ENCODE peak calls at places on chromosome 12, in ten cellular contexts. One of them, this sample, is unnamed.

GRCh38 chr12:116977465-116978380 is 67.0 kb downstream of the FBXW8 start:
- DNase-seq in AML-193: no peak
- DNase-seq in SK-N-MC: no peak
- DNase-seq in left lung: no peak
- DNase-seq in lower leg skin: no peak
- DNase-seq in activated T-cell treated with anti-CD3 and anti-CD28 coated beads for 4 hours: no peak
- DNase-seq in IMR-90: no peak
- DNase-seq in neural progenitor cell: no peak
- DNase-seq in activated T-helper 1 cell treated with Interleukin-2 at 50 U/mL for 16 hours: no peak
- DNase-seq in activated naive CD4-positive, alpha-beta T cell: no peak
- DNase-seq in this sample: no peak

GRCh38 chr12:116121453-116121871 is 156.0 kb downstream of the MED13L start:
- DNase-seq in AML-193: no peak
- DNase-seq in SK-N-MC: no peak
- DNase-seq in left lung: no peak
- DNase-seq in lower leg skin: no peak
- DNase-seq in activated T-cell treated with anti-CD3 and anti-CD28 coated beads for 4 hours: no peak
- DNase-seq in IMR-90: peak; percentile 60
- DNase-seq in neural progenitor cell: no peak
- DNase-seq in activated T-helper 1 cell treated with Interleukin-2 at 50 U/mL for 16 hours: no peak
- DNase-seq in activated naive CD4-positive, alpha-beta T cell: no peak
- DNase-seq in this sample: no peak

GRCh38 chr12:75889214-75889613 is 142.4 kb downstream of the PHLDA1 start:
- DNase-seq in AML-193: no peak
- DNase-seq in SK-N-MC: no peak
- DNase-seq in left lung: no peak
- DNase-seq in lower leg skin: no peak
- DNase-seq in activated T-cell treated with anti-CD3 and anti-CD28 coated beads for 4 hours: no peak
- DNase-seq in IMR-90: no peak
- DNase-seq in neural progenitor cell: peak; percentile 39
- DNase-seq in activated T-helper 1 cell treated with Interleukin-2 at 50 U/mL for 16 hours: no peak
- DNase-seq in activated naive CD4-positive, alpha-beta T cell: no peak
- DNase-seq in this sample: peak; percentile 33

GRCh38 chr12:57126061-57126460 is 2.2 kb upstream of the LRP1 start:
- DNase-seq in AML-193: no peak
- DNase-seq in SK-N-MC: no peak
- DNase-seq in left lung: no peak
- DNase-seq in lower leg skin: no peak
- DNase-seq in activated T-cell treated with anti-CD3 and anti-CD28 coated beads for 4 hours: no peak
- DNase-seq in IMR-90: no peak
- DNase-seq in neural progenitor cell: no peak
- DNase-seq in activated T-helper 1 cell treated with Interleukin-2 at 50 U/mL for 16 hours: no peak
- DNase-seq in activated naive CD4-positive, alpha-beta T cell: no peak
- DNase-seq in this sample: no peak

GRCh38 chr12:109488051-109488665 is 10.7 kb downstream of the UBE3B start:
- DNase-seq in AML-193: no peak
- DNase-seq in SK-N-MC: no peak
- DNase-seq in left lung: no peak
- DNase-seq in lower leg skin: no peak
- DNase-seq in activated T-cell treated with anti-CD3 and anti-CD28 coated beads for 4 hours: no peak
- DNase-seq in IMR-90: peak; percentile 34
- DNase-seq in neural progenitor cell: no peak
- DNase-seq in activated T-helper 1 cell treated with Interleukin-2 at 50 U/mL for 16 hours: no peak
- DNase-seq in activated naive CD4-positive, alpha-beta T cell: no peak
- DNase-seq in this sample: no peak

GRCh38 chr12:105428793-105429192 is 98.3 kb downstream of the C12orf75 start:
- DNase-seq in AML-193: no peak
- DNase-seq in SK-N-MC: no peak
- DNase-seq in left lung: no peak
- DNase-seq in lower leg skin: no peak
- DNase-seq in activated T-cell treated with anti-CD3 and anti-CD28 coated beads for 4 hours: no peak
- DNase-seq in IMR-90: no peak
- DNase-seq in neural progenitor cell: no peak
- DNase-seq in activated T-helper 1 cell treated with Interleukin-2 at 50 U/mL for 16 hours: no peak
- DNase-seq in activated naive CD4-positive, alpha-beta T cell: no peak
- DNase-seq in this sample: no peak

GRCh38 chr12:80702889-80703605 is 4.4 kb upstream of the MYF6 start:
- DNase-seq in AML-193: no peak
- DNase-seq in SK-N-MC: no peak
- DNase-seq in left lung: no peak
- DNase-seq in lower leg skin: no peak
- DNase-seq in activated T-cell treated with anti-CD3 and anti-CD28 coated beads for 4 hours: no peak
- DNase-seq in IMR-90: peak; percentile 77
- DNase-seq in neural progenitor cell: no peak
- DNase-seq in activated T-helper 1 cell treated with Interleukin-2 at 50 U/mL for 16 hours: no peak
- DNase-seq in activated naive CD4-positive, alpha-beta T cell: no peak
- DNase-seq in this sample: no peak

GRCh38 chr12:52832451-52832850 is 1.7 kb downstream of the KRT79 start:
- DNase-seq in AML-193: no peak
- DNase-seq in SK-N-MC: no peak
- DNase-seq in left lung: no peak
- DNase-seq in lower leg skin: peak; percentile 67
- DNase-seq in activated T-cell treated with anti-CD3 and anti-CD28 coated beads for 4 hours: no peak
- DNase-seq in IMR-90: no peak
- DNase-seq in neural progenitor cell: no peak
- DNase-seq in activated T-helper 1 cell treated with Interleukin-2 at 50 U/mL for 16 hours: no peak
- DNase-seq in activated naive CD4-positive, alpha-beta T cell: no peak
- DNase-seq in this sample: no peak

GRCh38 chr12:13573698-13574321 is 377.3 kb downstream of the EMP1 start:
- DNase-seq in AML-193: no peak
- DNase-seq in SK-N-MC: no peak
- DNase-seq in left lung: no peak
- DNase-seq in lower leg skin: no peak
- DNase-seq in activated T-cell treated with anti-CD3 and anti-CD28 coated beads for 4 hours: no peak
- DNase-seq in IMR-90: peak; percentile 58
- DNase-seq in neural progenitor cell: no peak
- DNase-seq in activated T-helper 1 cell treated with Interleukin-2 at 50 U/mL for 16 hours: no peak
- DNase-seq in activated naive CD4-positive, alpha-beta T cell: no peak
- DNase-seq in this sample: no peak

GRCh38 chr12:87227157-87227556 is 802.0 kb downstream of the C12orf50 start:
- DNase-seq in AML-193: no peak
- DNase-seq in SK-N-MC: no peak
- DNase-seq in left lung: no peak
- DNase-seq in lower leg skin: no peak
- DNase-seq in activated T-cell treated with anti-CD3 and anti-CD28 coated beads for 4 hours: no peak
- DNase-seq in IMR-90: peak; percentile 64
- DNase-seq in neural progenitor cell: no peak
- DNase-seq in activated T-helper 1 cell treated with Interleukin-2 at 50 U/mL for 16 hours: no peak
- DNase-seq in activated naive CD4-positive, alpha-beta T cell: no peak
- DNase-seq in this sample: no peak

GRCh38 chr12:113276946-113277500 is 55.8 kb downstream of the TPCN1 start:
- DNase-seq in AML-193: no peak
- DNase-seq in SK-N-MC: no peak
- DNase-seq in left lung: peak; percentile 23
- DNase-seq in lower leg skin: no peak
- DNase-seq in activated T-cell treated with anti-CD3 and anti-CD28 coated beads for 4 hours: no peak
- DNase-seq in IMR-90: no peak
- DNase-seq in neural progenitor cell: no peak
- DNase-seq in activated T-helper 1 cell treated with Interleukin-2 at 50 U/mL for 16 hours: no peak
- DNase-seq in activated naive CD4-positive, alpha-beta T cell: no peak
- DNase-seq in this sample: no peak

GRCh38 chr12:116201908-116202307 is 75.6 kb downstream of the MED13L start:
- DNase-seq in AML-193: no peak
- DNase-seq in SK-N-MC: no peak
- DNase-seq in left lung: no peak
- DNase-seq in lower leg skin: no peak
- DNase-seq in activated T-cell treated with anti-CD3 and anti-CD28 coated beads for 4 hours: no peak
- DNase-seq in IMR-90: peak; percentile 53
- DNase-seq in neural progenitor cell: no peak
- DNase-seq in activated T-helper 1 cell treated with Interleukin-2 at 50 U/mL for 16 hours: no peak
- DNase-seq in activated naive CD4-positive, alpha-beta T cell: no peak
- DNase-seq in this sample: no peak

GRCh38 chr12:92619730-92620684 is 82.8 kb upstream of the PLEKHG7 start:
- DNase-seq in AML-193: no peak
- DNase-seq in SK-N-MC: no peak
- DNase-seq in left lung: no peak
- DNase-seq in lower leg skin: no peak
- DNase-seq in activated T-cell treated with anti-CD3 and anti-CD28 coated beads for 4 hours: no peak
- DNase-seq in IMR-90: no peak
- DNase-seq in neural progenitor cell: no peak
- DNase-seq in activated T-helper 1 cell treated with Interleukin-2 at 50 U/mL for 16 hours: no peak
- DNase-seq in activated naive CD4-positive, alpha-beta T cell: no peak
- DNase-seq in this sample: no peak

GRCh38 chr12:60066655-60067054 is 470.8 kb downstream of the SLC16A7 start:
- DNase-seq in AML-193: no peak
- DNase-seq in SK-N-MC: no peak
- DNase-seq in left lung: no peak
- DNase-seq in lower leg skin: no peak
- DNase-seq in activated T-cell treated with anti-CD3 and anti-CD28 coated beads for 4 hours: no peak
- DNase-seq in IMR-90: no peak
- DNase-seq in neural progenitor cell: no peak
- DNase-seq in activated T-helper 1 cell treated with Interleukin-2 at 50 U/mL for 16 hours: no peak
- DNase-seq in activated naive CD4-positive, alpha-beta T cell: no peak
- DNase-seq in this sample: no peak

GRCh38 chr12:113934060-113934829 is 31.9 kb downstream of the RBM19 start:
- DNase-seq in AML-193: no peak
- DNase-seq in SK-N-MC: no peak
- DNase-seq in left lung: no peak
- DNase-seq in lower leg skin: no peak
- DNase-seq in activated T-cell treated with anti-CD3 and anti-CD28 coated beads for 4 hours: no peak
- DNase-seq in IMR-90: no peak
- DNase-seq in neural progenitor cell: no peak
- DNase-seq in activated T-helper 1 cell treated with Interleukin-2 at 50 U/mL for 16 hours: no peak
- DNase-seq in activated naive CD4-positive, alpha-beta T cell: no peak
- DNase-seq in this sample: no peak

GRCh38 chr12:10331642-10332239 is 24.1 kb downstream of the KLRD1 start:
- DNase-seq in AML-193: peak; percentile 66
- DNase-seq in SK-N-MC: peak; percentile 16
- DNase-seq in left lung: no peak
- DNase-seq in lower leg skin: no peak
- DNase-seq in activated T-cell treated with anti-CD3 and anti-CD28 coated beads for 4 hours: no peak
- DNase-seq in IMR-90: peak; percentile 62
- DNase-seq in neural progenitor cell: peak; percentile 72
- DNase-seq in activated T-helper 1 cell treated with Interleukin-2 at 50 U/mL for 16 hours: no peak
- DNase-seq in activated naive CD4-positive, alpha-beta T cell: no peak
- DNase-seq in this sample: no peak

GRCh38 chr12:53735556-53735955 is 8.3 kb upstream of the CALCOCO1 start:
- DNase-seq in AML-193: no peak
- DNase-seq in SK-N-MC: no peak
- DNase-seq in left lung: no peak
- DNase-seq in lower leg skin: no peak
- DNase-seq in activated T-cell treated with anti-CD3 and anti-CD28 coated beads for 4 hours: no peak
- DNase-seq in IMR-90: no peak
- DNase-seq in neural progenitor cell: no peak
- DNase-seq in activated T-helper 1 cell treated with Interleukin-2 at 50 U/mL for 16 hours: no peak
- DNase-seq in activated naive CD4-positive, alpha-beta T cell: no peak
- DNase-seq in this sample: no peak

GRCh38 chr12:65795453-65795852 is 28.8 kb upstream of the HMGA2 start:
- DNase-seq in AML-193: no peak
- DNase-seq in SK-N-MC: no peak
- DNase-seq in left lung: no peak
- DNase-seq in lower leg skin: no peak
- DNase-seq in activated T-cell treated with anti-CD3 and anti-CD28 coated beads for 4 hours: no peak
- DNase-seq in IMR-90: no peak
- DNase-seq in neural progenitor cell: no peak
- DNase-seq in activated T-helper 1 cell treated with Interleukin-2 at 50 U/mL for 16 hours: no peak
- DNase-seq in activated naive CD4-positive, alpha-beta T cell: no peak
- DNase-seq in this sample: no peak

GRCh38 chr12:129790930-129791329 is 112.9 kb downstream of the TMEM132D start:
- DNase-seq in AML-193: no peak
- DNase-seq in SK-N-MC: no peak
- DNase-seq in left lung: no peak
- DNase-seq in lower leg skin: no peak
- DNase-seq in activated T-cell treated with anti-CD3 and anti-CD28 coated beads for 4 hours: no peak
- DNase-seq in IMR-90: no peak
- DNase-seq in neural progenitor cell: no peak
- DNase-seq in activated T-helper 1 cell treated with Interleukin-2 at 50 U/mL for 16 hours: no peak
- DNase-seq in activated naive CD4-positive, alpha-beta T cell: no peak
- DNase-seq in this sample: no peak

GRCh38 chr12:46535907-46536306 is 163.3 kb upstream of the SLC38A2 start:
- DNase-seq in AML-193: no peak
- DNase-seq in SK-N-MC: no peak
- DNase-seq in left lung: no peak
- DNase-seq in lower leg skin: no peak
- DNase-seq in activated T-cell treated with anti-CD3 and anti-CD28 coated beads for 4 hours: no peak
- DNase-seq in IMR-90: no peak
- DNase-seq in neural progenitor cell: no peak
- DNase-seq in activated T-helper 1 cell treated with Interleukin-2 at 50 U/mL for 16 hours: no peak
- DNase-seq in activated naive CD4-positive, alpha-beta T cell: no peak
- DNase-seq in this sample: no peak

GRCh38 chr12:81639196-81639595 is 120.0 kb downstream of the PPFIA2 start:
- DNase-seq in AML-193: no peak
- DNase-seq in SK-N-MC: no peak
- DNase-seq in left lung: no peak
- DNase-seq in lower leg skin: no peak
- DNase-seq in activated T-cell treated with anti-CD3 and anti-CD28 coated beads for 4 hours: no peak
- DNase-seq in IMR-90: no peak
- DNase-seq in neural progenitor cell: no peak
- DNase-seq in activated T-helper 1 cell treated with Interleukin-2 at 50 U/mL for 16 hours: no peak
- DNase-seq in activated naive CD4-positive, alpha-beta T cell: no peak
- DNase-seq in this sample: no peak

GRCh38 chr12:1351926-1352325 is 242.5 kb downstream of the FBXL14 start:
- DNase-seq in AML-193: no peak
- DNase-seq in SK-N-MC: no peak
- DNase-seq in left lung: no peak
- DNase-seq in lower leg skin: no peak
- DNase-seq in activated T-cell treated with anti-CD3 and anti-CD28 coated beads for 4 hours: no peak
- DNase-seq in IMR-90: peak; percentile 48
- DNase-seq in neural progenitor cell: no peak
- DNase-seq in activated T-helper 1 cell treated with Interleukin-2 at 50 U/mL for 16 hours: no peak
- DNase-seq in activated naive CD4-positive, alpha-beta T cell: no peak
- DNase-seq in this sample: no peak

GRCh38 chr12:49549735-49550710 is 11.2 kb downstream of the KCNH3 start:
- DNase-seq in AML-193: no peak
- DNase-seq in SK-N-MC: no peak
- DNase-seq in left lung: no peak
- DNase-seq in lower leg skin: no peak
- DNase-seq in activated T-cell treated with anti-CD3 and anti-CD28 coated beads for 4 hours: no peak
- DNase-seq in IMR-90: no peak
- DNase-seq in neural progenitor cell: no peak
- DNase-seq in activated T-helper 1 cell treated with Interleukin-2 at 50 U/mL for 16 hours: no peak
- DNase-seq in activated naive CD4-positive, alpha-beta T cell: no peak
- DNase-seq in this sample: no peak

GRCh38 chr12:111439657-111440151 is 34.0 kb downstream of the SH2B3 start:
- DNase-seq in AML-193: no peak
- DNase-seq in SK-N-MC: no peak
- DNase-seq in left lung: peak; percentile 27
- DNase-seq in lower leg skin: no peak
- DNase-seq in activated T-cell treated with anti-CD3 and anti-CD28 coated beads for 4 hours: no peak
- DNase-seq in IMR-90: no peak
- DNase-seq in neural progenitor cell: no peak
- DNase-seq in activated T-helper 1 cell treated with Interleukin-2 at 50 U/mL for 16 hours: no peak
- DNase-seq in activated naive CD4-positive, alpha-beta T cell: no peak
- DNase-seq in this sample: no peak

GRCh38 chr12:98799411-98799810 is 154.3 kb downstream of the APAF1 start:
- DNase-seq in AML-193: no peak
- DNase-seq in SK-N-MC: no peak
- DNase-seq in left lung: no peak
- DNase-seq in lower leg skin: no peak
- DNase-seq in activated T-cell treated with anti-CD3 and anti-CD28 coated beads for 4 hours: no peak
- DNase-seq in IMR-90: no peak
- DNase-seq in neural progenitor cell: no peak
- DNase-seq in activated T-helper 1 cell treated with Interleukin-2 at 50 U/mL for 16 hours: no peak
- DNase-seq in activated naive CD4-positive, alpha-beta T cell: no peak
- DNase-seq in this sample: no peak

GRCh38 chr12:107522692-107523477 is 162.7 kb upstream of the PWP1 start:
- DNase-seq in AML-193: no peak
- DNase-seq in SK-N-MC: no peak
- DNase-seq in left lung: no peak
- DNase-seq in lower leg skin: peak; percentile 60
- DNase-seq in activated T-cell treated with anti-CD3 and anti-CD28 coated beads for 4 hours: no peak
- DNase-seq in IMR-90: no peak
- DNase-seq in neural progenitor cell: peak; percentile 61
- DNase-seq in activated T-helper 1 cell treated with Interleukin-2 at 50 U/mL for 16 hours: no peak
- DNase-seq in activated naive CD4-positive, alpha-beta T cell: no peak
- DNase-seq in this sample: peak; percentile 65